ENCODE peak calls at places on chromosomes 3 and 15, in four cellular contexts. One of them, this sample, is unnamed.

GRCh38 chr3:71453822-71454512 is 129.6 kb downstream of the FOXP1 start:
- DNase-seq in iPS-NIHi11: no peak
- DNase-seq in fibroblast of mammary gland: no peak
- DNase-seq in H9: no peak
- DNase-seq in this sample: no peak

GRCh38 chr15:55282284-55282833 is 7.3 kb downstream of the RAB27A start:
- DNase-seq in H9: no peak
- DNase-seq in fibroblast of mammary gland: peak
- DNase-seq in iPS-NIHi11: no peak
- DNase-seq in this sample: no peak

GRCh38 chr3:98980915-98981596 is 79.6 kb upstream of the DCBLD2 start:
- DNase-seq in H9: no peak
- DNase-seq in fibroblast of mammary gland: peak
- DNase-seq in iPS-NIHi11: no peak
- DNase-seq in this sample: no peak

GRCh38 chr15:62781081-62781497 is 261.5 kb upstream of the TPM1 start:
- DNase-seq in iPS-NIHi11: no peak
- DNase-seq in H9: no peak
- DNase-seq in fibroblast of mammary gland: no peak
- DNase-seq in this sample: no peak

GRCh38 chr15:91855684-91856553 is 2.4 kb downstream of the SLCO3A1 start:
- DNase-seq in fibroblast of mammary gland: peak
- DNase-seq in iPS-NIHi11: peak
- DNase-seq in H9: peak
- DNase-seq in this sample: peak

GRCh38 chr3:185317674-185318073 is 45.3 kb upstream of the MAP3K13 start:
- DNase-seq in H9: no peak
- DNase-seq in fibroblast of mammary gland: no peak
- DNase-seq in iPS-NIHi11: no peak
- DNase-seq in this sample: no peak

GRCh38 chr3:73461582-73461981 is 163.2 kb downstream of the PDZRN3 start:
- DNase-seq in fibroblast of mammary gland: peak
- DNase-seq in H9: no peak
- DNase-seq in iPS-NIHi11: no peak
- DNase-seq in this sample: no peak

GRCh38 chr15:41022487-41023090 is 69.3 kb downstream of the CHAC1 start:
- DNase-seq in H9: peak
- DNase-seq in iPS-NIHi11: peak
- DNase-seq in fibroblast of mammary gland: peak
- DNase-seq in this sample: peak

GRCh38 chr3:123602325-123602724 is 17.5 kb upstream of the HACD2 start:
- DNase-seq in iPS-NIHi11: no peak
- DNase-seq in H9: no peak
- DNase-seq in fibroblast of mammary gland: peak
- DNase-seq in this sample: no peak

GRCh38 chr15:85532689-85533088 is 152.3 kb downstream of the AKAP13 start:
- DNase-seq in H9: no peak
- DNase-seq in iPS-NIHi11: no peak
- DNase-seq in fibroblast of mammary gland: no peak
- DNase-seq in this sample: no peak

GRCh38 chr15:52143862-52144261 is 31.3 kb upstream of the BCL2L10 start:
- DNase-seq in fibroblast of mammary gland: peak
- DNase-seq in H9: no peak
- DNase-seq in iPS-NIHi11: no peak
- DNase-seq in this sample: peak

GRCh38 chr3:23629181-23629893 is 176.4 kb upstream of the UBE2E1 start:
- DNase-seq in H9: no peak
- DNase-seq in fibroblast of mammary gland: peak
- DNase-seq in iPS-NIHi11: no peak
- DNase-seq in this sample: peak

GRCh38 chr15:65028921-65029735 is at the start of gene MTFMT:
- DNase-seq in iPS-NIHi11: peak
- DNase-seq in fibroblast of mammary gland: peak
- DNase-seq in H9: peak
- DNase-seq in this sample: peak

GRCh38 chr3:150775001-150775599 is 12.1 kb upstream of the SIAH2 start:
- DNase-seq in iPS-NIHi11: no peak
- DNase-seq in H9: no peak
- DNase-seq in fibroblast of mammary gland: peak
- DNase-seq in this sample: no peak

GRCh38 chr3:153210660-153211059 is 48.6 kb downstream of the RAP2B start:
- DNase-seq in iPS-NIHi11: no peak
- DNase-seq in fibroblast of mammary gland: peak
- DNase-seq in H9: no peak
- DNase-seq in this sample: no peak

GRCh38 chr15:25437751-25438600 is 848 bp downstream of the UBE3A start:
- DNase-seq in iPS-NIHi11: peak
- DNase-seq in H9: peak
- DNase-seq in fibroblast of mammary gland: peak
- DNase-seq in this sample: peak

GRCh38 chr15:73233623-73234022 is 135.1 kb downstream of the HCN4 start:
- DNase-seq in iPS-NIHi11: no peak
- DNase-seq in H9: no peak
- DNase-seq in fibroblast of mammary gland: no peak
- DNase-seq in this sample: no peak

This sample was measured in endodermal cell.